ENCODE peak calls at places on chromosomes 7 and 10, in seven cellular contexts. Z is posterior cingulate gyrus; B is AG08395; N is M059J; C is CD4-positive, alpha-beta T cell; V is iris pigment epithelial cell; I is lower lobe of right lung. S is an unnamed sample.

GRCh38 chr10:49106451-49106850 is 8.9 kb downstream of the VSTM4 start:
- DNase-seq in I (no peak), Z (no peak), N (no peak), V (no peak), C (no peak), B (peak; percentile 48), S (no peak)

GRCh38 chr10:92110039-92110794 is 180.7 kb downstream of the CPEB3 start:
- DNase-seq in N (peak; percentile 65), I (no peak), V (peak; percentile 81), C (no peak), Z (no peak), B (peak; percentile 54), S (peak; percentile 51)

GRCh38 chr10:90885176-90885575 is 13.4 kb downstream of the RPP30 start:
- DNase-seq in V (peak; percentile 86), Z (no peak), I (no peak), B (peak; percentile 68), C (no peak), N (peak; percentile 76), S (peak; percentile 74)

GRCh38 chr7:124263232-124263827 is 230.5 kb upstream of the TMEM229A start:
- DNase-seq in C (no peak), I (no peak), B (no peak), Z (no peak), N (peak; percentile 33), V (peak; percentile 44), S (peak; percentile 23)

GRCh38 chr10:8874972-8875371 is 820.5 kb downstream of the GATA3 start:
- DNase-seq in Z (no peak), C (no peak), V (no peak), N (peak; percentile 32), I (no peak), B (no peak), S (no peak)

GRCh38 chr7:162583-163297 is 29.6 kb upstream of the FAM20C start:
- DNase-seq in N (peak; percentile 62), Z (no peak), B (peak; percentile 72), V (no peak), C (no peak), I (peak; percentile 34), S (no peak)

GRCh38 chr7:114857605-114858004 is 64.3 kb upstream of the MDFIC start:
- DNase-seq in Z (no peak), C (no peak), V (peak; percentile 10), N (no peak), B (no peak), I (no peak), S (no peak)

GRCh38 chr7:156558198-156558597 is 82.4 kb upstream of the RNF32 start:
- DNase-seq in I (no peak), Z (no peak), N (peak; percentile 88), B (peak; percentile 3), C (no peak), V (peak; percentile 56), S (no peak)

GRCh38 chr7:35758421-35758820 is 42.4 kb upstream of the SEPTIN7 start:
- DNase-seq in C (no peak), N (no peak), Z (no peak), V (no peak), B (no peak), I (no peak), S (no peak)

GRCh38 chr10:5556576-5556975 is 31.8 kb downstream of the CALML3 start:
- DNase-seq in I (peak; percentile 26), C (no peak), V (no peak), Z (no peak), B (no peak), N (no peak), S (no peak)

GRCh38 chr10:64477791-64478190 is 956.6 kb downstream of the REEP3 start:
- DNase-seq in B (no peak), V (no peak), Z (no peak), C (no peak), N (no peak), I (no peak), S (no peak)

GRCh38 chr10:7887417-7887816 is 69.1 kb downstream of the TAF3 start:
- DNase-seq in Z (no peak), C (no peak), I (no peak), N (peak; percentile 24), V (peak; percentile 79), B (no peak), S (no peak)

GRCh38 chr10:29658984-29659769 is 24.4 kb upstream of the SVIL start:
- DNase-seq in C (peak; percentile 74), V (peak; percentile 100), N (peak; percentile 97), B (peak; percentile 97), I (peak; percentile 67), Z (no peak), S (peak; percentile 98)

GRCh38 chr7:54967384-54967783 is 51.4 kb upstream of the EGFR start:
- DNase-seq in V (peak; percentile 58), C (no peak), B (no peak), I (peak; percentile 63), Z (no peak), N (peak; percentile 92), S (peak; percentile 31)

GRCh38 chr7:87853237-87853864 is 22.8 kb downstream of the SLC25A40 start:
- DNase-seq in C (no peak), B (no peak), Z (no peak), I (no peak), V (peak; percentile 17), N (peak; percentile 72), S (peak; percentile 31)

GRCh38 chr10:80471009-80471408 is 16.9 kb downstream of the TSPAN14 start:
- DNase-seq in V (peak; percentile 32), N (no peak), Z (no peak), B (no peak), I (no peak), C (no peak), S (no peak)

GRCh38 chr10:87659571-87660483 is at the start of gene PAPSS2:
- DNase-seq in C (no peak), Z (no peak), B (peak; percentile 61), I (peak; percentile 80), N (peak; percentile 69), V (peak; percentile 77), S (peak; percentile 77)

GRCh38 chr10:3813267-3813666 is 28.3 kb upstream of the KLF6 start:
- DNase-seq in C (no peak), N (peak; percentile 13), Z (no peak), V (peak; percentile 76), B (no peak), I (no peak), S (peak; percentile 37)

GRCh38 chr7:19116121-19117080 is 1.0 kb downstream of the TWIST1 start:
- DNase-seq in V (peak; percentile 58), I (no peak), B (no peak), C (no peak), Z (no peak), N (peak; percentile 72), S (peak; percentile 23)

GRCh38 chr10:124612611-124613498 is 131.3 kb downstream of the FAM53B start:
- DNase-seq in N (peak; percentile 18), I (no peak), Z (no peak), C (no peak), B (peak; percentile 13), V (peak; percentile 76), S (peak; percentile 62)

GRCh38 chr7:139231513-139232376 is 708 bp downstream of the UBN2 start:
- DNase-seq in C (peak; percentile 7), V (peak; percentile 50), I (peak; percentile 51), Z (no peak), B (peak; percentile 41), N (peak; percentile 61), S (peak; percentile 38)

GRCh38 chr10:11145498-11145855 is 127.8 kb downstream of the CELF2 start:
- DNase-seq in N (no peak), C (peak; percentile 77), B (no peak), V (no peak), I (peak; percentile 55), Z (no peak), S (no peak)

GRCh38 chr10:106107711-106108110 is 1056.8 kb downstream of the SORCS1 start:
- DNase-seq in V (peak; percentile 69), Z (no peak), N (no peak), C (no peak), I (no peak), B (no peak), S (no peak)

GRCh38 chr10:62244088-62244487 is 24.6 kb downstream of the RTKN2 start:
- DNase-seq in B (no peak), C (no peak), V (no peak), Z (no peak), I (no peak), N (no peak), S (no peak)

GRCh38 chr7:30222519-30223213 is 61.7 kb upstream of the ZNRF2 start:
- DNase-seq in N (no peak), Z (no peak), I (no peak), B (no peak), V (no peak), C (no peak), S (no peak)

GRCh38 chr7:44320141-44320540 is 5.3 kb downstream of the CAMK2B start:
- DNase-seq in V (peak; percentile 15), B (no peak), N (peak; percentile 63), I (no peak), C (no peak), Z (no peak), S (no peak)

GRCh38 chr7:756928-757560 is 30.0 kb upstream of the PRKAR1B start:
- DNase-seq in I (peak; percentile 38), Z (no peak), N (no peak), V (no peak), B (no peak), C (no peak), S (no peak)

GRCh38 chr7:33650828-33651227 is 254.5 kb upstream of the BMPER start:
- DNase-seq in V (no peak), C (no peak), I (no peak), Z (no peak), N (no peak), B (peak; percentile 54), S (no peak)

GRCh38 chr10:59135275-59135674 is 41.2 kb upstream of the PHYHIPL start:
- DNase-seq in C (no peak), Z (no peak), I (no peak), N (no peak), B (no peak), V (no peak), S (no peak)

GRCh38 chr10:71812913-71813590 is 38.0 kb downstream of the PSAP start:
- DNase-seq in B (no peak), Z (no peak), N (no peak), I (no peak), C (no peak), V (no peak), S (no peak)

GRCh38 chr10:96998329-96998888 is 166.3 kb downstream of the LCOR start:
- DNase-seq in B (no peak), V (peak; percentile 97), C (no peak), N (peak; percentile 71), Z (no peak), I (no peak), S (peak; percentile 44)

GRCh38 chr10:84944187-84944586 is 615.8 kb downstream of the CCSER2 start:
- DNase-seq in Z (no peak), C (no peak), N (no peak), V (no peak), B (no peak), I (no peak), S (no peak)

GRCh38 chr10:78811174-78811573 is 257.6 kb upstream of the ZMIZ1 start:
- DNase-seq in V (peak; percentile 8), C (no peak), Z (no peak), B (no peak), I (no peak), N (no peak), S (no peak)

GRCh38 chr7:157544980-157545680 is 208.3 kb downstream of the DNAJB6 start:
- DNase-seq in N (no peak), C (no peak), B (no peak), V (no peak), I (peak; percentile 23), Z (no peak), S (no peak)

GRCh38 chr7:1881946-1882345 is 211.9 kb downstream of the ELFN1 start:
- DNase-seq in V (no peak), Z (no peak), B (no peak), C (no peak), N (no peak), I (no peak), S (no peak)

GRCh38 chr10:71083457-71083975 is 128.9 kb upstream of the UNC5B start:
- DNase-seq in B (no peak), C (no peak), I (no peak), V (no peak), N (no peak), Z (no peak), S (no peak)

GRCh38 chr7:114048386-114049235 is 129.8 kb upstream of the PPP1R3A start:
- DNase-seq in C (no peak), I (no peak), V (peak; percentile 26), Z (no peak), N (peak; percentile 57), B (peak; percentile 10), S (peak; percentile 46)

GRCh38 chr10:62560207-62560819 is 186.1 kb downstream of the ZNF365 start:
- DNase-seq in B (peak; percentile 79), I (no peak), V (peak; percentile 66), Z (no peak), N (peak; percentile 53), C (no peak), S (peak; percentile 74)